ENCODE peak calls at places on chromosomes 16 and 17, in four cellular contexts. J, E, S and C are unnamed samples.

GRCh38 chr16:72091217-72091616 is 2.2 kb downstream of the TXNL4B start:
- DNase-seq in J (no peak), E (no peak), S (no peak), C (no peak)

GRCh38 chr16:59459811-59460210 is 725.7 kb upstream of the GOT2 start:
- DNase-seq in J (no peak), E (no peak), S (peak), C (no peak)

GRCh38 chr17:63173450-63173849 is 207.4 kb downstream of the TANC2 start:
- DNase-seq in J (no peak), E (no peak), S (no peak), C (no peak)

GRCh38 chr16:50146479-50147435 is 6.3 kb upstream of the TENT4B start:
- DNase-seq in J (peak), E (no peak), S (no peak), C (no peak)

GRCh38 chr16:22787456-22788189 is 26.3 kb upstream of the HS3ST2 start:
- DNase-seq in J (peak), E (no peak), S (no peak), C (no peak)

GRCh38 chr17:57499648-57500049 is 243.3 kb downstream of the MSI2 start:
- DNase-seq in J (no peak), E (no peak), S (no peak), C (no peak)

GRCh38 chr16:69131167-69131748 is 1.1 kb downstream of the CHTF8 start:
- DNase-seq in J (no peak), E (no peak), S (peak), C (no peak)

GRCh38 chr16:48531011-48531962 is 78.7 kb downstream of the N4BP1 start:
- DNase-seq in J (peak), E (no peak), S (no peak), C (peak)

GRCh38 chr17:16425202-16425601 is 9.8 kb downstream of the TRPV2 start:
- DNase-seq in J (no peak), E (no peak), S (no peak), C (no peak)

GRCh38 chr17:50201226-50201854 is at the start of gene COL1A1:
- DNase-seq in J (peak), E (no peak), S (no peak), C (peak)

GRCh38 chr17:17141860-17142552 is 64.1 kb downstream of the PLD6 start:
- DNase-seq in J (no peak), E (no peak), S (peak), C (no peak)

GRCh38 chr16:85681255-85681654 is 7.5 kb downstream of the GINS2 start:
- DNase-seq in J (no peak), E (no peak), S (no peak), C (no peak)

GRCh38 chr17:338442-339192 is 14.0 kb downstream of the RPH3AL start:
- DNase-seq in J (no peak), E (no peak), S (peak), C (no peak)

GRCh38 chr17:80164185-80164584 is 5.6 kb upstream of the CARD14 start:
- DNase-seq in J (no peak), E (no peak), S (no peak), C (no peak)

GRCh38 chr17:10089221-10089799 is 109.1 kb downstream of the GAS7 start:
- DNase-seq in J (no peak), E (no peak), S (no peak), C (peak)

GRCh38 chr16:48188449-48189102 is 32.8 kb upstream of the ABCC12 start:
- DNase-seq in J (no peak), E (no peak), S (no peak), C (no peak)

GRCh38 chr16:89422905-89423630 is 67.3 kb downstream of the ANKRD11 start:
- DNase-seq in J (no peak), E (no peak), S (no peak), C (no peak)

GRCh38 chr17:76868176-76868668 is at the start of gene MGAT5B:
- DNase-seq in J (peak), E (peak), S (peak), C (no peak)

GRCh38 chr17:33967608-33968349 is 287.3 kb upstream of the CCL2 start:
- DNase-seq in J (no peak), E (no peak), S (no peak), C (no peak)

GRCh38 chr17:61389670-61390478 is 9.8 kb upstream of the TBX2 start:
- DNase-seq in J (no peak), E (no peak), S (peak), C (no peak)

GRCh38 chr16:67886387-67886786 is 1.7 kb downstream of the NRN1L start:
- DNase-seq in J (no peak), E (no peak), S (no peak), C (no peak)

GRCh38 chr17:32112416-32112815 is 29.9 kb upstream of the RHOT1 start:
- DNase-seq in J (no peak), E (no peak), S (no peak), C (no peak)

GRCh38 chr16:56426585-56426984 is 1.2 kb upstream of the AMFR start:
- DNase-seq in J (no peak), E (no peak), S (no peak), C (no peak)

GRCh38 chr17:78883533-78884131 is 19.4 kb downstream of the CEP295NL start:
- DNase-seq in J (peak), E (no peak), S (peak), C (peak)

GRCh38 chr16:88552815-88553214 is 17.4 kb upstream of the ZC3H18 start:
- DNase-seq in J (no peak), E (no peak), S (no peak), C (no peak)

GRCh38 chr16:83552193-83552592 is 255.6 kb upstream of the HSBP1 start:
- DNase-seq in J (no peak), E (no peak), S (no peak), C (no peak)

GRCh38 chr16:31362476-31363405 is 7.8 kb downstream of the ITGAX start:
- DNase-seq in J (no peak), E (no peak), S (no peak), C (no peak)